ENCODE peak calls at places on chromosomes 13 and 19, in seven cellular contexts. N, Z, V, J, U, L and F are unnamed samples.

GRCh38 chr13:33845572-33846305 is 27.8 kb downstream of the RFC3 start:
- DNase-seq in L (no peak), U (no peak), Z (no peak), N (no peak), J (no peak), V (no peak), F (no peak)

GRCh38 chr13:91805605-91806004 is 407.2 kb downstream of the GPC5 start:
- DNase-seq in L (no peak), V (no peak), N (no peak), U (no peak), Z (no peak), J (no peak), F (no peak)

GRCh38 chr13:33577037-33577436 is 240.9 kb upstream of the RFC3 start:
- DNase-seq in N (no peak), V (no peak), J (no peak), U (no peak), L (no peak), Z (no peak), F (no peak)

GRCh38 chr19:42081584-42082258 is 5.8 kb downstream of the ZNF574 start:
- DNase-seq in J (peak; percentile 36), V (no peak), N (no peak), Z (no peak), U (no peak), L (no peak), F (no peak)

GRCh38 chr19:48513289-48514122 is 1.9 kb upstream of the LMTK3 start:
- DNase-seq in U (peak; percentile 54), N (peak; percentile 82), L (peak; percentile 78), Z (peak; percentile 72), J (peak; percentile 80), V (no peak), F (peak; percentile 85)

GRCh38 chr13:75788494-75788991 is 152.4 kb downstream of the LMO7 start:
- DNase-seq in J (no peak), N (no peak), Z (peak; percentile 80), V (no peak), U (no peak), L (no peak), F (no peak)

GRCh38 chr13:103218253-103218652 is 152.0 kb upstream of the SLC10A2 start:
- DNase-seq in L (no peak), Z (no peak), U (no peak), N (no peak), V (no peak), J (no peak), F (no peak)

GRCh38 chr19:46872967-46873366 is 12.2 kb downstream of the ARHGAP35 start:
- DNase-seq in N (no peak), V (no peak), Z (no peak), J (no peak), U (no peak), L (no peak), F (no peak)

GRCh38 chr19:33377586-33378475 is 4.3 kb downstream of the CEBPG start:
- DNase-seq in N (no peak), L (no peak), J (no peak), U (no peak), V (no peak), Z (no peak), F (no peak)

GRCh38 chr13:43095771-43096719 is 72.7 kb downstream of the DNAJC15 start:
- DNase-seq in L (no peak), N (no peak), Z (no peak), V (no peak), U (no peak), J (peak; percentile 13), F (no peak)

GRCh38 chr19:48194041-48194871 is 23.8 kb downstream of the ZSWIM9 start:
- DNase-seq in J (peak; percentile 13), Z (no peak), V (no peak), N (no peak), L (no peak), U (peak; percentile 21), F (no peak)

GRCh38 chr13:84651288-84651687 is 769.0 kb upstream of the SLITRK1 start:
- DNase-seq in V (no peak), J (peak; percentile 49), U (no peak), N (no peak), L (no peak), Z (no peak), F (no peak)

GRCh38 chr19:40549007-40549708 is 27.5 kb upstream of the SHKBP1 start:
- DNase-seq in U (peak; percentile 48), L (peak; percentile 74), J (peak; percentile 79), N (peak; percentile 80), Z (peak; percentile 69), V (peak; percentile 55), F (peak; percentile 59)

GRCh38 chr19:21128901-21129698 is 12.7 kb upstream of the ZNF431 start:
- DNase-seq in U (no peak), V (no peak), N (no peak), Z (no peak), L (no peak), J (peak; percentile 38), F (no peak)

GRCh38 chr13:95246292-95247082 is 54.8 kb downstream of the ABCC4 start:
- DNase-seq in J (no peak), Z (no peak), U (no peak), V (no peak), L (no peak), N (no peak), F (no peak)

GRCh38 chr19:42595550-42596172 is 937 bp upstream of the CEACAM8 start:
- DNase-seq in L (no peak), V (no peak), J (no peak), Z (no peak), U (no peak), N (no peak), F (no peak)

GRCh38 chr19:33868076-33868735 is 71.5 kb downstream of the KCTD15 start:
- DNase-seq in U (no peak), N (no peak), L (no peak), V (no peak), Z (no peak), J (no peak), F (no peak)

GRCh38 chr19:2950286-2951124 is 5.7 kb upstream of the ZNF77 start:
- DNase-seq in V (peak; percentile 99), J (peak; percentile 100), U (peak; percentile 100), N (peak; percentile 100), L (peak; percentile 100), Z (peak; percentile 95), F (peak; percentile 100)

GRCh38 chr13:64369121-64369520 is 2861.0 kb downstream of the PCDH9 start:
- DNase-seq in V (no peak), Z (no peak), N (no peak), L (no peak), U (no peak), J (no peak), F (no peak)

GRCh38 chr13:53321301-53321700 is 292.7 kb downstream of the OLFM4 start:
- DNase-seq in J (no peak), N (no peak), L (no peak), V (no peak), Z (no peak), U (no peak), F (no peak)

GRCh38 chr13:85520445-85520844 is 278.8 kb downstream of the SLITRK6 start:
- DNase-seq in Z (no peak), L (no peak), N (no peak), V (no peak), J (no peak), U (no peak), F (no peak)

GRCh38 chr13:38850868-38851626 is 139.6 kb downstream of the STOML3 start:
- DNase-seq in U (no peak), L (no peak), Z (no peak), N (no peak), J (no peak), V (no peak), F (no peak)

GRCh38 chr19:53467138-53467502 is 413 bp upstream of the ZNF813 start:
- DNase-seq in Z (no peak), N (no peak), J (no peak), L (peak; percentile 21), U (no peak), V (no peak), F (no peak)

GRCh38 chr19:22945560-22945959 is 57.4 kb downstream of the ZNF728 start:
- DNase-seq in V (no peak), N (no peak), J (no peak), L (no peak), Z (no peak), U (no peak), F (no peak)

GRCh38 chr13:79658333-79658975 is 177.5 kb downstream of the NDFIP2 start:
- DNase-seq in Z (no peak), U (no peak), L (no peak), V (no peak), N (no peak), J (no peak), F (no peak)

GRCh38 chr13:43331676-43332075 is 308.3 kb downstream of the DNAJC15 start:
- DNase-seq in L (no peak), J (no peak), U (no peak), N (no peak), Z (no peak), V (no peak), F (no peak)